ENCODE peak calls at places on chromosomes 13 and 19, in four cellular contexts. P is suprapubic skin, W is right lobe of liver, Y is sigmoid colon. D is an unnamed sample.
A peak's percentile ranks its signal among the peaks of the same experiment; 100 is the strongest.

GRCh38 chr19:51706296-51706695 is 13.2 kb downstream of the SPACA6 start:
- DNase-seq in P (no peak), W (no peak), Y (no peak), D (no peak)

GRCh38 chr19:29211562-29212416 is 1.2 kb downstream of the UQCRFS1 start:
- DNase-seq in P (no peak), W (no peak), Y (no peak), D (no peak)

GRCh38 chr13:86585826-86586225 is 786.6 kb upstream of the SLITRK6 start:
- DNase-seq in P (no peak), W (no peak), Y (peak; percentile 90), D (no peak)

GRCh38 chr19:2034729-2035589 is 16.1 kb downstream of the MKNK2 start:
- DNase-seq in P (peak; percentile 82), W (no peak), Y (peak; percentile 74), D (peak; percentile 73)

GRCh38 chr13:48232420-48233096 is 448 bp upstream of the ITM2B start:
- DNase-seq in P (peak; percentile 77), W (no peak), Y (peak; percentile 72), D (no peak)

GRCh38 chr19:410243-410781 is 1.4 kb upstream of the C2CD4C start:
- DNase-seq in P (peak; percentile 58), W (peak; percentile 67), Y (no peak), D (no peak)

GRCh38 chr13:102847272-102848234 is 1.7 kb downstream of the ERCC5 start:
- DNase-seq in P (no peak), W (no peak), Y (no peak), D (no peak)

GRCh38 chr19:58474291-58474996 is 1.7 kb upstream of the ZNF446 start:
- DNase-seq in P (no peak), W (no peak), Y (no peak), D (no peak)

GRCh38 chr13:91863699-91864098 is 465.3 kb downstream of the GPC5 start:
- DNase-seq in P (no peak), W (no peak), Y (no peak), D (no peak)

GRCh38 chr13:93862259-93862658 is 617.2 kb downstream of the DCT start:
- DNase-seq in P (no peak), W (no peak), Y (no peak), D (no peak)

GRCh38 chr13:113855012-113855921 is 8.6 kb downstream of the GAS6 start:
- DNase-seq in P (peak; percentile 64), W (no peak), Y (no peak), D (peak; percentile 66)

GRCh38 chr13:28117689-28118377 is 17.5 kb upstream of the FLT3 start:
- DNase-seq in P (no peak), W (peak; percentile 42), Y (no peak), D (peak; percentile 53)

GRCh38 chr13:66950666-66951065 is 279.5 kb downstream of the PCDH9 start:
- DNase-seq in P (no peak), W (no peak), Y (no peak), D (no peak)

GRCh38 chr19:30226464-30227070 is 145.6 kb upstream of the ZNF536 start:
- DNase-seq in P (no peak), W (no peak), Y (no peak), D (no peak)

GRCh38 chr19:30228113-30228725 is 144.0 kb upstream of the ZNF536 start:
- DNase-seq in P (no peak), W (no peak), Y (peak; percentile 61), D (no peak)

GRCh38 chr19:30225615-30226463 is 146.3 kb upstream of the ZNF536 start:
- DNase-seq in P (no peak), W (no peak), Y (peak; percentile 44), D (no peak)

GRCh38 chr19:30227661-30228112 is 144.5 kb upstream of the ZNF536 start:
- DNase-seq in P (no peak), W (peak; percentile 70), Y (peak; percentile 70), D (peak; percentile 68)

DNA sequence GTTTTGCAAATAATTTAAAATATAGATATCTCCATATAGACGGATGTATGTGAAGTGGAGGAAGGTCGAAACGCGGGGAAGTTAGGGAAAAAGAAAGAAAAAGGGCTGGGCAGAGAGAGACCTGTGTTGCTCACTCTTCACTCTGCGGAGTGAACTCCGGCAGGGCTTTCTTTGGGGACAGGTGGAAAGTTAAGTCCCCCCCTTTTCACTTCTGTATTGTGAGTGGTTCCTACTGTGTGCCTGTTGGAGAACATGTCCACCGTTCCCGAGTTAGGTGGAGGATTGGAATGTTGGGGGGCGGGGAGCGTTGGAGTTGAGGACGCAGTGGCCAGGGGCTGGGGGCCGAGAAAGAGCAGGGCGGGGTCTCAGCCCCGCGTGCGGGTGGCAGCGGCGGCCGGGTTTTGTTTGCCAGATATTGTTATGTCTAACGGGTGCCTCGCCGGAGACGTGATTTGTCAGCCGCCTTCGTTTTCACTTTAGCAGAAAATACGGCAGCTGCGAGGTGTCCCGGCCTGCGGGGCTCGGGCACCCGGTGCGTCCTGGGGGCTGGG is 145.0 kb upstream of the ZNF536 start:
- DNase-seq in P (no peak), W (no peak), Y (peak; percentile 55), D (no peak)
- H3K27ac ChIP-seq in P (no peak overlapping the region), W (no peak overlapping the region), Y (peak overlapping the region; percentile 52), D (peak overlapping the region; percentile 18)

GRCh38 chr19:48988286-48988685 is 4.8 kb downstream of the GYS1 start:
- DNase-seq in P (no peak), W (no peak), Y (no peak), D (no peak)

GRCh38 chr19:48991011-48991609 is 2.0 kb downstream of the GYS1 start:
- DNase-seq in P (no peak), W (no peak), Y (peak; percentile 67), D (no peak)

GRCh38 chr19:48990400-48990799 is 2.7 kb downstream of the GYS1 start:
- DNase-seq in P (no peak), W (no peak), Y (no peak), D (no peak)

GRCh38 chr19:48988860-48989259 is 4.2 kb downstream of the GYS1 start:
- DNase-seq in P (no peak), W (no peak), Y (no peak), D (no peak)

DNA sequence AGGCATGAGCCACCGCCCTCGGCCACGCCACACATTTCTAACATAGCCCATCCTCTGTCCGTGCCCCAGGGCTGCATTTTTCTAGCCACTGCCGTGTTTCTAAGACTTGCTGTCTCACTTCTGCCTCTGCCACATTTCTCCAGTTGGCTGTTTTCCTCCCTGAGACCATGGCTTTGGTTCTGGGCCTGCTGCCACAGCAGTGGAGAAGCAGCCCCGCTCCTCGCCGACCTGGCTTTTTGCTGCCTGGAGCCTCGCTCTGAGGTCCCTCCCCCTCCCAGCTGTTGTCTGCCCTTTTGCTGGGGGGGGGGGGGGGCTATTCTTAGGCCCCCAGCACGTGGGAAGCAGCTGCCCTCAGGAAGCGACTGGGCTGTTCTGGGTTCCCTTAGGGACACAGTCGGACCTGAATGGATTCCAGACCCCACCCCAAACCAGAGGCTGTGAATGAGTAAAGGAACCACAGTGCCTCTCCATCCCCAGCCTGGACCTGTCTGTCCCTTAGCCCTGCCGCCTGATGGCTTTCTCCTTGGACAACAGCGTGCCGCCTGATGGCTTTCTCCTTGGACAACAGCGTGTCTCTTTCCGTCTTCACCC is 3.3 kb downstream of the GYS1 start:
- DNase-seq in P (no peak), W (no peak), Y (no peak), D (peak; percentile 78)
- TF ChIP-seq POLR2A in P (no peak), W (no peak), Y (no peak), D (peak; percentile 22)

GRCh38 chr19:55369651-55370304 is 485 bp downstream of the IL11 start:
- DNase-seq in P (no peak), W (no peak), Y (no peak), D (no peak)
- H3K27ac ChIP-seq in P (no peak overlapping the region), W (no peak overlapping the region), Y (no peak overlapping the region), D (no peak overlapping the region)

GRCh38 chr13:25345555-25345954 is 26.2 kb upstream of the ATP8A2 start:
- DNase-seq in P (no peak), W (no peak), Y (no peak), D (no peak)
- TF ChIP-seq POLR2A in P (no peak), W (no peak), Y (no peak), D (no peak)

GRCh38 chr19:44794610-44795009 is 14.3 kb upstream of the BCAM start:
- DNase-seq in P (no peak), W (no peak), Y (no peak), D (no peak)

GRCh38 chr19:44796701-44797115 is 12.2 kb upstream of the BCAM start:
- DNase-seq in P (no peak), W (peak; percentile 79), Y (no peak), D (no peak)

GRCh38 chr19:44799627-44800257 is 9.2 kb upstream of the BCAM start:
- DNase-seq in P (no peak), W (no peak), Y (no peak), D (no peak)

GRCh38 chr19:44792286-44792685 is 14.6 kb downstream of the CBLC start:
- DNase-seq in P (no peak), W (no peak), Y (no peak), D (no peak)

DNA sequence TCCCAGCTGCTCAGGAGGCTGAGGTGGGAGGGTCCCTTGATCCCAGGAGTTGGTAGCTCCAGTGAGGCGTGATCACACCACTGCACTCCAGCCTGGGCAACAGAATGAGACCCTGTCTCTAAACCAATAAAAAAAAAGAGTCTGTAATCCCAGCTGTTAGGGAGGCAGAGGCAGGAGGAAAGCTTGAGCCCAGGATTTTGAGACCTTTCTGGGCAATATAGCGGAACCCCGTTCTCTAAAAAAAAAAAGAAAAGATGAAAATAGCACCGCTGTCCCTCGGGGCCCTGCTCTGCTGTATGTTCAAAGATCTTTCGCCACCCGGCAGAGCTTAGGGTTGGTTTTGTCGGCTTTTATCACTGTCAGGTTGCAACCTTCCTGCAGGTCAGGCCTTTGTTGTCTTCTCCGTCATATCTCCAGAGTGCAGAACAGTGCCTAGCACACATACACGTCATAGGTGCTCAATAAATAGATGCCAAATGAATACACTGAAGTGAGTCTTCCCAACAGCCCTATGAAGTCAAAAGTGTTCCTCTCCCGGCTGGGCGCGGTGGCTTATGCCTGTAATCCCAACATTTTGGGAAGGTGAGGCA is 13.4 kb upstream of the BCAM start:
- DNase-seq in P (no peak), W (no peak), Y (no peak), D (no peak)
- H3K27ac ChIP-seq in P (no peak overlapping the region), W (no peak overlapping the region), Y (no peak overlapping the region), D (no peak overlapping the region)

GRCh38 chr19:20051841-20052768 is 12.8 kb upstream of the ZNF682 start:
- DNase-seq in P (peak; percentile 95), W (peak; percentile 85), Y (peak; percentile 98), D (peak; percentile 98)
- TF ChIP-seq POLR2A in P (no peak), W (peak; percentile 39), Y (no peak), D (no peak)

DNA sequence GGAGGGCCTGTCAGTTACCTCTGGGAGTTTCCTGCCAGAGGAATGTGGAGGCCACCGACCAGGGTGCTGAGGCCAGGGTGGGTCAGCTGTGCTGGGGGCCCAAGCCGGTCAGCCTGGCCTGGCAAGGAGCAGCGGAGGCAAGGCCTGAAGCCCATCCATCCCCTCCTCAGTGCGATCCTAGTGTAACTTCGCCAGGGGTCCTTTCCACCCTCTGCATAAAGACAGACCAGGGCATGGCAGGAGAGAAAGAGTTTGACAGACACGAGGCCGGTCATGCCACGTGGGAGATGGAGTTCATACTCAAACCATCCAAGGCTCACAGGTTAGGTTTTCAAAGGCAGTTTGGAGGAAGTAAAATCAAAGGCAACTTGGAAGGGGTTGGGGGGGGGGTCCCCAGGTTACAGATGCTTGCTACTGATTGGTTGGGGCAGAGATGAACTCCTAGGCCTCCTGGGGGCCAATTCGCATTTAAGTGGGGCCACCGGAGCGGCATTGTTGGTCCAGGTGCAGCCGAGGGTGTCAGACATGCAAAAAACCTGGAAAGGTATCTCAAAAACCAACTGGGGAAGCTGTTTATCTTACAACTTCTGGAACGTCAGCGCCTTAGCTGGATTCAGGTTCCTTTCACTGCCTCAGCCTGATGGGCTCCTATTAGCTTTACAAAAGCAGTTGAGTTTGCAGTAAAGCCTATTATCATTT is 36.8 kb upstream of the DPRX start:
- DNase-seq in P (no peak), W (no peak), Y (no peak), D (no peak)
- H3K27ac ChIP-seq in P (no peak overlapping the region), W (no peak overlapping the region), Y (no peak overlapping the region), D (no peak overlapping the region)

GRCh38 chr19:14005381-14006084 is 587 bp downstream of the RFX1 start:
- DNase-seq in P (peak; percentile 96), W (peak; percentile 97), Y (peak; percentile 96), D (peak; percentile 92)
- TF ChIP-seq POLR2A in P (no peak), W (peak; percentile 38), Y (no peak), D (no peak)

D was measured in heart left ventricle.